ENCODE peak calls at places on chromosomes 12 and 14, in ten cellular contexts. One of them, this sample, is unnamed. For H3K4me1 and H3K36me3, the result is how much of the 10 kb centered on the place peaks cover.

GRCh38 chr14:78254911-78255431 is 84.8 kb downstream of the NRXN3 start:
- DNase-seq in lower lobe of right lung: no peak
- DNase-seq in body of pancreas: no peak
- DNase-seq in right atrium auricular region: no peak
- DNase-seq in CD8-positive, alpha-beta memory T cell: no peak
- DNase-seq in GM23338: no peak
- DNase-seq in astrocyte: peak
- DNase-seq in mesenchymal stem cell: no peak
- DNase-seq in testis: no peak
- DNase-seq in PC-9: no peak
- DNase-seq in this sample: no peak

GRCh38 chr14:23117371-23118020 is 1.6 kb downstream of the CEBPE start:
- DNase-seq in CD8-positive, alpha-beta memory T cell: no peak
- DNase-seq in lower lobe of right lung: no peak
- DNase-seq in testis: no peak
- DNase-seq in body of pancreas: no peak
- DNase-seq in GM23338: no peak
- DNase-seq in astrocyte: no peak
- DNase-seq in right atrium auricular region: no peak
- DNase-seq in mesenchymal stem cell: no peak
- DNase-seq in PC-9: no peak
- DNase-seq in this sample: no peak

GRCh38 chr12:96434107-96434506 is 33.9 kb upstream of the CDK17 start:
- DNase-seq in CD8-positive, alpha-beta memory T cell: peak
- DNase-seq in right atrium auricular region: no peak
- DNase-seq in PC-9: no peak
- DNase-seq in astrocyte: peak
- DNase-seq in mesenchymal stem cell: peak
- DNase-seq in GM23338: no peak
- DNase-seq in lower lobe of right lung: no peak
- DNase-seq in testis: peak
- DNase-seq in body of pancreas: no peak
- DNase-seq in this sample: peak

GRCh38 chr12:132477009-132477702 is 12.8 kb upstream of the FBRSL1 start:
- DNase-seq in right atrium auricular region: no peak
- DNase-seq in body of pancreas: no peak
- DNase-seq in astrocyte: no peak
- DNase-seq in GM23338: no peak
- DNase-seq in lower lobe of right lung: no peak
- DNase-seq in CD8-positive, alpha-beta memory T cell: no peak
- DNase-seq in testis: no peak
- DNase-seq in PC-9: no peak
- DNase-seq in mesenchymal stem cell: no peak
- DNase-seq in this sample: no peak

GRCh38 chr12:64669270-64669842 is 59.1 kb downstream of the RASSF3 start:
- DNase-seq in PC-9: no peak
- DNase-seq in testis: peak
- DNase-seq in lower lobe of right lung: peak
- DNase-seq in GM23338: peak
- DNase-seq in CD8-positive, alpha-beta memory T cell: peak
- DNase-seq in astrocyte: no peak
- DNase-seq in mesenchymal stem cell: peak
- DNase-seq in right atrium auricular region: no peak
- DNase-seq in body of pancreas: peak
- DNase-seq in this sample: peak

GRCh38 chr12:53973093-53974042 is at the start of gene HOXC11:
- DNase-seq in lower lobe of right lung: no peak
- DNase-seq in mesenchymal stem cell: no peak
- DNase-seq in PC-9: no peak
- DNase-seq in right atrium auricular region: no peak
- DNase-seq in astrocyte: no peak
- DNase-seq in testis: no peak
- DNase-seq in CD8-positive, alpha-beta memory T cell: no peak
- DNase-seq in GM23338: peak
- DNase-seq in body of pancreas: no peak
- DNase-seq in this sample: no peak

GRCh38 chr12:93972411-93973208 is 175.8 kb upstream of the PLXNC1 start:
- DNase-seq in right atrium auricular region: no peak
- DNase-seq in astrocyte: peak
- DNase-seq in mesenchymal stem cell: peak
- DNase-seq in body of pancreas: no peak
- DNase-seq in GM23338: no peak
- DNase-seq in lower lobe of right lung: no peak
- DNase-seq in PC-9: no peak
- DNase-seq in testis: no peak
- DNase-seq in CD8-positive, alpha-beta memory T cell: no peak
- DNase-seq in this sample: no peak

GRCh38 chr14:90487031-90487430 is 90.2 kb downstream of the CALM1 start:
- DNase-seq in GM23338: peak
- DNase-seq in right atrium auricular region: peak
- DNase-seq in CD8-positive, alpha-beta memory T cell: no peak
- DNase-seq in PC-9: no peak
- DNase-seq in lower lobe of right lung: no peak
- DNase-seq in mesenchymal stem cell: no peak
- DNase-seq in astrocyte: peak
- DNase-seq in body of pancreas: no peak
- DNase-seq in testis: no peak
- DNase-seq in this sample: no peak

GRCh38 chr12:50537538-50537919 is 32.7 kb downstream of the DIP2B start:
- DNase-seq in mesenchymal stem cell: peak
- DNase-seq in body of pancreas: no peak
- DNase-seq in astrocyte: peak
- DNase-seq in GM23338: no peak
- DNase-seq in PC-9: peak
- DNase-seq in right atrium auricular region: no peak
- DNase-seq in CD8-positive, alpha-beta memory T cell: no peak
- DNase-seq in lower lobe of right lung: no peak
- DNase-seq in testis: no peak
- DNase-seq in this sample: no peak

GRCh38 chr12:90548595-90548994 is 406.4 kb downstream of the CCER1 start:
- DNase-seq in PC-9: no peak
- DNase-seq in mesenchymal stem cell: no peak
- DNase-seq in GM23338: no peak
- DNase-seq in body of pancreas: no peak
- DNase-seq in testis: no peak
- DNase-seq in astrocyte: no peak
- DNase-seq in right atrium auricular region: no peak
- DNase-seq in CD8-positive, alpha-beta memory T cell: no peak
- DNase-seq in lower lobe of right lung: no peak
- DNase-seq in this sample: no peak

GRCh38 chr12:54933381-54933780 is 51.2 kb downstream of the TESPA1 start:
- DNase-seq in CD8-positive, alpha-beta memory T cell: no peak
- DNase-seq in testis: no peak
- DNase-seq in lower lobe of right lung: no peak
- DNase-seq in PC-9: no peak
- DNase-seq in body of pancreas: no peak
- DNase-seq in GM23338: no peak
- DNase-seq in right atrium auricular region: no peak
- DNase-seq in mesenchymal stem cell: no peak
- DNase-seq in astrocyte: peak
- DNase-seq in this sample: no peak

GRCh38 chr14:69395929-69396328 is 2.2 kb downstream of the ERH start:
- DNase-seq in lower lobe of right lung: no peak
- DNase-seq in PC-9: no peak
- DNase-seq in GM23338: no peak
- DNase-seq in CD8-positive, alpha-beta memory T cell: no peak
- DNase-seq in astrocyte: no peak
- DNase-seq in mesenchymal stem cell: no peak
- DNase-seq in body of pancreas: no peak
- DNase-seq in testis: no peak
- DNase-seq in right atrium auricular region: no peak
- DNase-seq in this sample: no peak

GRCh38 chr14:69400154-69400553 is 1.7 kb downstream of the SLC39A9 start:
- DNase-seq in CD8-positive, alpha-beta memory T cell: no peak
- DNase-seq in lower lobe of right lung: no peak
- DNase-seq in GM23338: no peak
- DNase-seq in testis: no peak
- DNase-seq in PC-9: no peak
- DNase-seq in mesenchymal stem cell: no peak
- DNase-seq in body of pancreas: no peak
- DNase-seq in astrocyte: no peak
- DNase-seq in right atrium auricular region: no peak
- DNase-seq in this sample: no peak

GRCh38 chr14:69399750-69400149 is 1.3 kb downstream of the SLC39A9 start:
- DNase-seq in testis: no peak
- DNase-seq in lower lobe of right lung: no peak
- DNase-seq in astrocyte: no peak
- DNase-seq in CD8-positive, alpha-beta memory T cell: no peak
- DNase-seq in GM23338: no peak
- DNase-seq in body of pancreas: no peak
- DNase-seq in right atrium auricular region: no peak
- DNase-seq in mesenchymal stem cell: no peak
- DNase-seq in PC-9: no peak
- DNase-seq in this sample: no peak

GRCh38 chr14:69398053-69398817 is at the start of the genes ERH and SLC39A9:
- DNase-seq in mesenchymal stem cell: peak
- DNase-seq in body of pancreas: peak
- DNase-seq in CD8-positive, alpha-beta memory T cell: peak
- DNase-seq in testis: peak
- DNase-seq in PC-9: peak
- DNase-seq in lower lobe of right lung: peak
- DNase-seq in GM23338: peak
- DNase-seq in right atrium auricular region: peak
- DNase-seq in astrocyte: peak
- DNase-seq in this sample: peak

DNA sequence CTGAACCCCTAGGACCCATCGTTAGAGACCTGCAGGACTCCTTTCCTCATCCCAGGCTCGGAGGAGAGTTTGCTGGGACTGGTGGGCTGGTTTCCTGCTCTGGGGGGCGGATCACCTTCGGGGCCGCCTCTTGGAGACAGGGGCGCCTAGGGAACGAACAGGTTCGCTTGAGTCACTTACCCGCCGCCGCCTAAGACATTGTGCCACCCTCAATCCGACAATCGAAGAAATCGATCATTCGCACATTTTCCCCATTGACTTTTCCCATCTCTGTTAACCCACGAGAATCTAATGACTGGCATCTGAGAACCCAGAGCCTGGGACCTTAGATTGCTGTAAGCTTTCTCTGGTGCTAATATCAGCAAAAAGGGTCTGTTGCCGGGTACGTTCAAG is 322 bp downstream of the SLC39A9 start:
- DNase-seq in testis: no peak
- DNase-seq in PC-9: no peak
- DNase-seq in mesenchymal stem cell: no peak
- DNase-seq in lower lobe of right lung: no peak
- DNase-seq in body of pancreas: no peak
- DNase-seq in right atrium auricular region: no peak
- DNase-seq in CD8-positive, alpha-beta memory T cell: no peak
- DNase-seq in astrocyte: no peak
- DNase-seq in GM23338: no peak
- DNase-seq in this sample: no peak
- H3K4me1 ChIP-seq in testis: under half
- H3K4me1 ChIP-seq in PC-9: under half
- H3K4me1 ChIP-seq in mesenchymal stem cell: under half
- H3K4me1 ChIP-seq in lower lobe of right lung: under half
- H3K4me1 ChIP-seq in body of pancreas: half or more
- H3K4me1 ChIP-seq in right atrium auricular region: under half
- H3K4me1 ChIP-seq in CD8-positive, alpha-beta memory T cell: half or more
- H3K4me1 ChIP-seq in astrocyte: under half
- H3K4me1 ChIP-seq in GM23338: under half
- H3K4me1 ChIP-seq in this sample: half or more

GRCh38 chr12:65829716-65830115 is 5.4 kb downstream of the HMGA2 start:
- DNase-seq in body of pancreas: no peak
- DNase-seq in testis: no peak
- DNase-seq in right atrium auricular region: no peak
- DNase-seq in GM23338: no peak
- DNase-seq in PC-9: no peak
- DNase-seq in mesenchymal stem cell: no peak
- DNase-seq in astrocyte: no peak
- DNase-seq in lower lobe of right lung: no peak
- DNase-seq in CD8-positive, alpha-beta memory T cell: no peak
- DNase-seq in this sample: no peak
- H3K36me3 ChIP-seq in body of pancreas: under half
- H3K36me3 ChIP-seq in testis: under half
- H3K36me3 ChIP-seq in right atrium auricular region: under half
- H3K36me3 ChIP-seq in GM23338: under half
- H3K36me3 ChIP-seq in PC-9: under half
- H3K36me3 ChIP-seq in mesenchymal stem cell: half or more
- H3K36me3 ChIP-seq in astrocyte: half or more
- H3K36me3 ChIP-seq in lower lobe of right lung: under half
- H3K36me3 ChIP-seq in CD8-positive, alpha-beta memory T cell: under half
- H3K36me3 ChIP-seq in this sample: under half

GRCh38 chr12:6943719-6944380 is at the start of the genes C12orf57 and RNU7-1:
- DNase-seq in PC-9: peak
- DNase-seq in body of pancreas: peak
- DNase-seq in astrocyte: peak
- DNase-seq in GM23338: peak
- DNase-seq in CD8-positive, alpha-beta memory T cell: peak
- DNase-seq in testis: peak
- DNase-seq in mesenchymal stem cell: peak
- DNase-seq in right atrium auricular region: peak
- DNase-seq in lower lobe of right lung: peak
- DNase-seq in this sample: no peak

GRCh38 chr12:6944381-6945186 is 762 bp downstream of the C12orf57 start:
- DNase-seq in CD8-positive, alpha-beta memory T cell: peak
- DNase-seq in right atrium auricular region: peak
- DNase-seq in body of pancreas: peak
- DNase-seq in astrocyte: peak
- DNase-seq in GM23338: peak
- DNase-seq in mesenchymal stem cell: peak
- DNase-seq in lower lobe of right lung: peak
- DNase-seq in testis: peak
- DNase-seq in PC-9: peak
- DNase-seq in this sample: peak

GRCh38 chr12:6942331-6942665 is 1.3 kb upstream of the RNU7-1 start:
- DNase-seq in lower lobe of right lung: peak
- DNase-seq in body of pancreas: no peak
- DNase-seq in mesenchymal stem cell: no peak
- DNase-seq in right atrium auricular region: no peak
- DNase-seq in GM23338: no peak
- DNase-seq in PC-9: no peak
- DNase-seq in testis: no peak
- DNase-seq in astrocyte: no peak
- DNase-seq in CD8-positive, alpha-beta memory T cell: no peak
- DNase-seq in this sample: no peak

GRCh38 chr12:6941786-6942185 is 1.8 kb upstream of the RNU7-1 start:
- DNase-seq in PC-9: no peak
- DNase-seq in mesenchymal stem cell: no peak
- DNase-seq in astrocyte: no peak
- DNase-seq in GM23338: no peak
- DNase-seq in CD8-positive, alpha-beta memory T cell: no peak
- DNase-seq in lower lobe of right lung: peak
- DNase-seq in right atrium auricular region: no peak
- DNase-seq in body of pancreas: no peak
- DNase-seq in testis: no peak
- DNase-seq in this sample: no peak

GRCh38 chr12:6943387-6943718 is 263 bp upstream of the RNU7-1 start:
- DNase-seq in testis: peak
- DNase-seq in PC-9: peak
- DNase-seq in CD8-positive, alpha-beta memory T cell: peak
- DNase-seq in GM23338: peak
- DNase-seq in right atrium auricular region: peak
- DNase-seq in mesenchymal stem cell: peak
- DNase-seq in astrocyte: peak
- DNase-seq in body of pancreas: peak
- DNase-seq in lower lobe of right lung: peak
- DNase-seq in this sample: peak
- H3K4me1 ChIP-seq in testis: under half
- H3K4me1 ChIP-seq in PC-9: under half
- H3K4me1 ChIP-seq in CD8-positive, alpha-beta memory T cell: under half
- H3K4me1 ChIP-seq in GM23338: under half
- H3K4me1 ChIP-seq in right atrium auricular region: under half
- H3K4me1 ChIP-seq in mesenchymal stem cell: under half
- H3K4me1 ChIP-seq in astrocyte: under half
- H3K4me1 ChIP-seq in body of pancreas: under half
- H3K4me1 ChIP-seq in lower lobe of right lung: under half
- H3K4me1 ChIP-seq in this sample: under half

GRCh38 chr12:100494026-100494425 is 20.4 kb downstream of the NR1H4 start:
- DNase-seq in right atrium auricular region: no peak
- DNase-seq in mesenchymal stem cell: no peak
- DNase-seq in lower lobe of right lung: no peak
- DNase-seq in GM23338: no peak
- DNase-seq in body of pancreas: no peak
- DNase-seq in CD8-positive, alpha-beta memory T cell: no peak
- DNase-seq in PC-9: no peak
- DNase-seq in testis: no peak
- DNase-seq in astrocyte: no peak
- DNase-seq in this sample: no peak
- H3K36me3 ChIP-seq in right atrium auricular region: under half
- H3K36me3 ChIP-seq in mesenchymal stem cell: under half
- H3K36me3 ChIP-seq in lower lobe of right lung: under half
- H3K36me3 ChIP-seq in GM23338: under half
- H3K36me3 ChIP-seq in body of pancreas: under half
- H3K36me3 ChIP-seq in CD8-positive, alpha-beta memory T cell: under half
- H3K36me3 ChIP-seq in PC-9: under half
- H3K36me3 ChIP-seq in testis: under half
- H3K36me3 ChIP-seq in astrocyte: under half
- H3K36me3 ChIP-seq in this sample: under half

This sample was measured in CD8-positive, alpha-beta T cell.